ENCODE peak calls at places on chromosomes 1 and 21, in six cellular contexts. B is mammary epithelial cell; R is hippocampal formation; S is hepatic stellate cell; V is activated T-cell treated with anti-CD3 and anti-CD28 coated beads, Interleukin-2, amount 50 U/mL, for 1 hour; T is EL. G is an unnamed sample.

GRCh38 chr21:42232176-42232825 is 13.4 kb downstream of the ABCG1 start:
- DNase-seq in R (no peak), S (no peak), V (no peak), B (no peak), T (no peak), G (peak)

GRCh38 chr1:109498161-109498801 is 4.4 kb downstream of the CYB561D1 start:
- DNase-seq in R (no peak), V (peak), S (peak), T (peak), B (no peak), G (no peak)

GRCh38 chr1:194300776-194301175 is 1114.4 kb upstream of the B3GALT2 start:
- DNase-seq in B (no peak), T (no peak), V (no peak), S (no peak), R (no peak), G (no peak)

GRCh38 chr21:41369915-41370839 is 8.3 kb downstream of the MX2 start:
- DNase-seq in T (no peak), B (no peak), V (no peak), R (no peak), S (no peak), G (peak)

GRCh38 chr1:87765686-87766085 is 437.0 kb downstream of the LMO4 start:
- DNase-seq in R (no peak), V (no peak), T (no peak), B (no peak), S (peak), G (no peak)

GRCh38 chr1:42748021-42748420 is 8.0 kb upstream of the CLDN19 start:
- DNase-seq in B (no peak), V (no peak), T (no peak), S (no peak), R (no peak), G (no peak)

GRCh38 chr1:3598051-3598471 is 13.2 kb downstream of the MEGF6 start:
- DNase-seq in T (no peak), S (no peak), B (peak), R (no peak), V (no peak), G (no peak)

GRCh38 chr1:211750599-211750998 is 75.2 kb upstream of the NEK2 start:
- DNase-seq in T (no peak), S (no peak), R (no peak), B (no peak), V (no peak), G (no peak)

GRCh38 chr1:1021010-1021845 is 1.3 kb downstream of the AGRN start:
- DNase-seq in B (peak), T (peak), S (peak), V (no peak), R (no peak), G (peak)

GRCh38 chr1:243287128-243287470 is 31.3 kb downstream of the SDCCAG8 start:
- DNase-seq in B (no peak), T (no peak), S (no peak), V (no peak), R (no peak), G (no peak)

GRCh38 chr1:5601516-5601915 is 390.7 kb downstream of the NPHP4 start:
- DNase-seq in S (no peak), V (no peak), T (no peak), R (no peak), B (no peak), G (no peak)

GRCh38 chr1:94422115-94422820 is 4.1 kb downstream of the ABCD3 start:
- DNase-seq in S (no peak), R (no peak), B (peak), T (peak), V (no peak), G (no peak)

GRCh38 chr1:193060938-193061337 is 1.5 kb downstream of the RO60 start:
- DNase-seq in S (peak), B (peak), R (peak), T (peak), V (no peak), G (no peak)

GRCh38 chr1:204072951-204073836 is at the start of gene SOX13:
- DNase-seq in R (peak), V (no peak), T (peak), B (peak), S (peak), G (peak)

G was measured in sigmoid colon.